ENCODE peak calls at places on chromosome 6, in eight cellular contexts. X, C, Y, E, N, F, U and P are unnamed samples.

GRCh38 chr6:151408858-151409257 is 17.5 kb upstream of the ZBTB2 start:
- DNase-seq in X (no peak), C (no peak), Y (no peak), E (no peak), N (no peak), F (no peak), U (no peak), P (no peak)

GRCh38 chr6:6418421-6418820 is 98.0 kb upstream of the F13A1 start:
- DNase-seq in X (no peak), C (no peak), Y (no peak), E (no peak), N (no peak), F (no peak), U (no peak), P (no peak)

GRCh38 chr6:107491791-107492674 is 2.1 kb downstream of the SOBP start:
- DNase-seq in X (no peak), C (peak), Y (no peak), E (peak), N (no peak), F (peak), U (peak), P (peak)

GRCh38 chr6:125486881-125487280 is 185.1 kb upstream of the HDDC2 start:
- DNase-seq in X (no peak), C (no peak), Y (no peak), E (no peak), N (no peak), F (no peak), U (no peak), P (no peak)

GRCh38 chr6:143529095-143529494 is 17.6 kb upstream of the FUCA2 start:
- DNase-seq in X (no peak), C (no peak), Y (peak), E (no peak), N (peak), F (no peak), U (peak), P (no peak)

GRCh38 chr6:111105578-111105977 is 18.3 kb downstream of the SLC16A10 start:
- DNase-seq in X (no peak), C (peak), Y (no peak), E (peak), N (peak), F (no peak), U (no peak), P (peak)

GRCh38 chr6:120852293-120852849 is 481.9 kb downstream of the TBC1D32 start:
- DNase-seq in X (no peak), C (no peak), Y (no peak), E (no peak), N (no peak), F (no peak), U (no peak), P (no peak)

GRCh38 chr6:56709650-56710049 is 67.0 kb upstream of the DST start:
- DNase-seq in X (no peak), C (no peak), Y (no peak), E (no peak), N (no peak), F (no peak), U (no peak), P (no peak)

GRCh38 chr6:73704260-73704659 is 8.3 kb downstream of the CD109 start:
- DNase-seq in X (no peak), C (no peak), Y (peak), E (no peak), N (peak), F (peak), U (peak), P (no peak)

GRCh38 chr6:53658992-53659391 is 6.6 kb downstream of the KLHL31 start:
- DNase-seq in X (no peak), C (no peak), Y (no peak), E (no peak), N (no peak), F (no peak), U (no peak), P (no peak)

GRCh38 chr6:14665827-14666724 is 548.5 kb downstream of the CD83 start:
- DNase-seq in X (no peak), C (no peak), Y (peak), E (no peak), N (peak), F (peak), U (peak), P (no peak)

GRCh38 chr6:155895641-155896040 is 440.0 kb upstream of the NOX3 start:
- DNase-seq in X (no peak), C (no peak), Y (no peak), E (no peak), N (no peak), F (no peak), U (no peak), P (no peak)

GRCh38 chr6:9307786-9308185 is 872.4 kb upstream of the SLC35B3 start:
- DNase-seq in X (no peak), C (no peak), Y (no peak), E (no peak), N (no peak), F (no peak), U (no peak), P (no peak)

GRCh38 chr6:85008311-85009015 is 244.1 kb upstream of the TBX18 start:
- DNase-seq in X (no peak), C (no peak), Y (no peak), E (no peak), N (no peak), F (peak), U (peak), P (no peak)

GRCh38 chr6:137105375-137105774 is 60.6 kb upstream of the IL20RA start:
- DNase-seq in X (no peak), C (no peak), Y (no peak), E (no peak), N (no peak), F (no peak), U (no peak), P (no peak)

GRCh38 chr6:73085362-73085975 is 139.8 kb downstream of the KHDC1L start:
- DNase-seq in X (no peak), C (no peak), Y (no peak), E (no peak), N (no peak), F (no peak), U (peak), P (no peak)

GRCh38 chr6:84193140-84193708 is 34.2 kb downstream of the CEP162 start:
- DNase-seq in X (no peak), C (no peak), Y (no peak), E (no peak), N (no peak), F (no peak), U (peak), P (no peak)